ENCODE peak calls at places on chromosomes 13 and 19, in six cellular contexts. Z, W, X, P, O and A are unnamed samples.

GRCh38 chr13:25286308-25286968 is 850 bp downstream of the MTMR6 start:
- DNase-seq in Z (no peak), W (no peak), X (no peak), P (no peak), O (no peak), A (no peak)

GRCh38 chr19:57282011-57282636 is 1.8 kb downstream of the ZNF460 start:
- DNase-seq in Z (no peak), W (no peak), X (no peak), P (no peak), O (no peak), A (no peak)

GRCh38 chr13:113442354-113442984 is 10.8 kb downstream of the ADPRHL1 start:
- DNase-seq in Z (peak; percentile 57), W (no peak), X (no peak), P (no peak), O (no peak), A (no peak)

GRCh38 chr13:40536443-40537113 is 129.9 kb downstream of the FOXO1 start:
- DNase-seq in Z (no peak), W (no peak), X (no peak), P (peak; percentile 39), O (no peak), A (no peak)

GRCh38 chr19:16394681-16395375 is 70.2 kb downstream of the KLF2 start:
- DNase-seq in Z (no peak), W (no peak), X (no peak), P (no peak), O (no peak), A (no peak)

GRCh38 chr19:28292822-28293500 is 920.0 kb downstream of the UQCRFS1 start:
- DNase-seq in Z (no peak), W (no peak), X (no peak), P (no peak), O (no peak), A (no peak)

GRCh38 chr13:24459234-24459633 is 53.3 kb downstream of the PARP4 start:
- DNase-seq in Z (no peak), W (no peak), X (no peak), P (no peak), O (no peak), A (no peak)

GRCh38 chr19:47741544-47742125 is 3.7 kb upstream of the NOP53 start:
- DNase-seq in Z (no peak), W (no peak), X (no peak), P (no peak), O (no peak), A (no peak)

GRCh38 chr13:44810067-44810840 is 179.0 kb downstream of the NUFIP1 start:
- DNase-seq in Z (no peak), W (no peak), X (no peak), P (peak; percentile 31), O (no peak), A (no peak)

GRCh38 chr13:84121456-84121855 is 239.2 kb upstream of the SLITRK1 start:
- DNase-seq in Z (no peak), W (no peak), X (no peak), P (no peak), O (no peak), A (no peak)

GRCh38 chr19:873084-874019 is 13.9 kb downstream of the CFD start:
- DNase-seq in Z (peak; percentile 81), W (peak; percentile 80), X (no peak), P (no peak), O (peak; percentile 56), A (no peak)

GRCh38 chr19:29003641-29004409 is 209.1 kb downstream of the UQCRFS1 start:
- DNase-seq in Z (no peak), W (no peak), X (no peak), P (no peak), O (no peak), A (no peak)

GRCh38 chr13:46307554-46307953 is 79.5 kb downstream of the RUBCNL start:
- DNase-seq in Z (no peak), W (no peak), X (no peak), P (no peak), O (no peak), A (no peak)

GRCh38 chr13:51823351-51823750 is 19.4 kb upstream of the DHRS12 start:
- DNase-seq in Z (no peak), W (no peak), X (no peak), P (no peak), O (no peak), A (no peak)

GRCh38 chr13:113636266-113636963 is 21.6 kb downstream of the ATP4B start:
- DNase-seq in Z (peak; percentile 71), W (no peak), X (no peak), P (no peak), O (no peak), A (no peak)

GRCh38 chr13:67518785-67519184 is 288.6 kb upstream of the PCDH9 start:
- DNase-seq in Z (no peak), W (no peak), X (no peak), P (no peak), O (no peak), A (no peak)

GRCh38 chr13:113882266-113882627 is 18.4 kb upstream of the GAS6 start:
- DNase-seq in Z (no peak), W (no peak), X (no peak), P (peak; percentile 43), O (no peak), A (peak; percentile 91)

GRCh38 chr13:111531505-111531904 is 211.1 kb downstream of the TEX29 start:
- DNase-seq in Z (no peak), W (no peak), X (no peak), P (no peak), O (peak; percentile 6), A (no peak)

GRCh38 chr13:92537485-92537884 is 689.1 kb upstream of the GPC6 start:
- DNase-seq in Z (no peak), W (no peak), X (no peak), P (no peak), O (no peak), A (no peak)

GRCh38 chr13:60584976-60585375 is 188.0 kb downstream of the TDRD3 start:
- DNase-seq in Z (no peak), W (no peak), X (no peak), P (no peak), O (no peak), A (no peak)

GRCh38 chr13:101152184-101152583 is 264.1 kb downstream of the NALCN start:
- DNase-seq in Z (no peak), W (no peak), X (no peak), P (no peak), O (no peak), A (no peak)

GRCh38 chr19:57807541-57807940 is 7.2 kb downstream of the ZNF552 start:
- DNase-seq in Z (no peak), W (no peak), X (no peak), P (no peak), O (no peak), A (no peak)

GRCh38 chr19:8262431-8262830 is 45.7 kb downstream of the CD320 start:
- DNase-seq in Z (no peak), W (no peak), X (no peak), P (peak; percentile 9), O (no peak), A (no peak)

GRCh38 chr13:35518337-35518736 is 41.8 kb upstream of the MAB21L1 start:
- DNase-seq in Z (no peak), W (no peak), X (no peak), P (no peak), O (no peak), A (no peak)

GRCh38 chr19:38285567-38285966 is 18.5 kb upstream of the C19orf33 start:
- DNase-seq in Z (no peak), W (no peak), X (no peak), P (no peak), O (no peak), A (no peak)

GRCh38 chr13:81442904-81443303 is 1102.0 kb upstream of the SPRY2 start:
- DNase-seq in Z (no peak), W (no peak), X (no peak), P (no peak), O (no peak), A (no peak)

GRCh38 chr13:45678282-45678681 is 23.8 kb upstream of the CBY2 start:
- DNase-seq in Z (no peak), W (no peak), X (no peak), P (no peak), O (no peak), A (no peak)

GRCh38 chr13:89465366-89465765 is 1794.2 kb downstream of the SLITRK5 start:
- DNase-seq in Z (no peak), W (no peak), X (no peak), P (no peak), O (peak; percentile 2), A (no peak)

GRCh38 chr13:111661776-111662175 is 341.3 kb downstream of the TEX29 start:
- DNase-seq in Z (peak; percentile 38), W (no peak), X (no peak), P (no peak), O (no peak), A (peak; percentile 49)

GRCh38 chr19:55693336-55693974 is 18.4 kb downstream of the EPN1 start:
- DNase-seq in Z (peak; percentile 71), W (no peak), X (no peak), P (no peak), O (no peak), A (no peak)

GRCh38 chr13:113400621-113401451 is 36.9 kb upstream of the GRTP1 start:
- DNase-seq in Z (peak; percentile 60), W (no peak), X (no peak), P (no peak), O (no peak), A (no peak)

GRCh38 chr19:4061683-4062575 is 4.8 kb downstream of the ZBTB7A start:
- DNase-seq in Z (peak; percentile 72), W (no peak), X (no peak), P (peak; percentile 86), O (no peak), A (no peak)
- TF ChIP-seq POLR2AphosphoS5 in Z (no peak), W (peak; percentile 52), X (no peak), P (peak; percentile 54), O (no peak), A (no peak)

GRCh38 chr19:10861118-10861651 is 10.2 kb upstream of the CARM1 start:
- DNase-seq in Z (no peak), W (peak; percentile 36), X (no peak), P (peak; percentile 58), O (peak; percentile 31), A (no peak)
- TF ChIP-seq CTCF in Z (peak; percentile 39), W (peak; percentile 68), X (peak; percentile 83), P (peak; percentile 17), O (peak; percentile 71), A (no peak)

DNA sequence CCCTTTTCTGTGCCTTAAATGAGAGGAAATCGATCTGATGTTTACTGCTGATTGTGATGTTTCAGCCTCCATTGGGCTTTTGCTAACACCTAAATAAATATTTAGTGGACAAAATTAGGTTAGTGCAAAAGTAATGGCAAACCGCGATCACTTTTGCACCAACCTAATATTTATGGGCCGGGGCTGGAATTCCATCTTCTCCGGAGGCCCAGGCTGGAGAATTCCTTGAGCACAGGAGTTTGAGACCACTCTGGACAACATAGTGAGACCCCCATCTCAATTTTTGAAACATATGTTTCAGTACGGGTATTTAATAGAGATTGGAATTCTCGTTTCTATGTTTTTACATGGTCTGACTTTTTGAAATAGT is 603 bp downstream of the ZNF880 start:
- DNase-seq in Z (no peak), W (no peak), X (no peak), P (no peak), O (no peak), A (no peak)
- H3K9me3 ChIP-seq in Z (peaks cover 53% of the 10 kb centered on the region), W (no peaks in the 10 kb centered on the region), X (peaks cover 19% of the 10 kb centered on the region), P (peaks cover 86% of the 10 kb centered on the region), O (peaks cover 14% of the 10 kb centered on the region), A (peaks cover 20% of the 10 kb centered on the region)

GRCh38 chr19:54462713-54463530 is 656 bp downstream of the LENG9 start:
- DNase-seq in Z (peak; percentile 96), W (no peak), X (no peak), P (peak; percentile 81), O (no peak), A (no peak)
- TF ChIP-seq POLR2AphosphoS5 in Z (peak; percentile 75), W (peak; percentile 3), X (peak; percentile 65), P (peak; percentile 89), O (peak; percentile 59), A (peak; percentile 47)

GRCh38 chr19:49422407-49423277 is 599 bp downstream of the PTH2 start:
- DNase-seq in Z (peak; percentile 91), W (peak; percentile 87), X (no peak), P (no peak), O (no peak), A (no peak)
- TF ChIP-seq CTCF in Z (peak; percentile 21), W (peak; percentile 79), X (peak; percentile 83), P (peak; percentile 15), O (no peak), A (no peak)